ENCODE peak calls at places on chromosomes 1 and 21, in seven cellular contexts. U is GM12865, E is colonic mucosa, W is LNCaP clone FGC, V is BJ, S is foreskin fibroblast, I is MCF 10A. B is an unnamed sample.

GRCh38 chr1:6141601-6142000 is 38.5 kb downstream of the CHD5 start:
- DNase-seq in I (peak), E (no peak), W (no peak), V (no peak), U (peak), S (no peak), B (peak)

GRCh38 chr21:30733026-30733425 is 14.0 kb downstream of the KRTAP21-2 start:
- DNase-seq in V (no peak), E (no peak), U (no peak), W (peak), I (peak), S (no peak), B (no peak)

GRCh38 chr1:233033366-233033765 is 83.0 kb downstream of the NTPCR start:
- DNase-seq in I (peak), S (peak), E (no peak), V (peak), W (no peak), U (no peak), B (no peak)

GRCh38 chr1:110426854-110427253 is 19.4 kb upstream of the LAMTOR5 start:
- DNase-seq in V (no peak), I (no peak), W (no peak), U (no peak), E (no peak), S (no peak), B (no peak)

GRCh38 chr1:20552728-20553571 is 577 bp downstream of the FAM43B start:
- DNase-seq in E (no peak), I (no peak), W (no peak), V (no peak), U (peak), S (peak), B (no peak)

GRCh38 chr21:40841524-40842196 is 5.3 kb downstream of the DSCAM start:
- DNase-seq in E (no peak), I (no peak), U (peak), W (peak), S (peak), V (no peak), B (no peak)

GRCh38 chr1:36081926-36082485 is 1.9 kb upstream of the TEKT2 start:
- DNase-seq in U (no peak), W (no peak), I (no peak), S (no peak), V (no peak), E (no peak), B (no peak)

GRCh38 chr1:51515982-51516638 is 3.0 kb downstream of the EPS15 start:
- DNase-seq in V (no peak), I (no peak), U (no peak), E (no peak), S (no peak), W (no peak), B (no peak)

GRCh38 chr1:238642231-238642630 is 744.1 kb upstream of the CHRM3 start:
- DNase-seq in S (no peak), E (no peak), V (no peak), I (no peak), U (no peak), W (no peak), B (no peak)

GRCh38 chr1:98669355-98670296 is 8.1 kb downstream of the SNX7 start:
- DNase-seq in U (no peak), E (no peak), I (peak), V (no peak), S (peak), W (no peak), B (no peak)

GRCh38 chr1:26225033-26225831 is 8.8 kb upstream of the CEP85 start:
- DNase-seq in W (no peak), E (peak), I (no peak), U (peak), S (peak), V (no peak), B (peak)

GRCh38 chr1:53340660-53341520 is 13.0 kb upstream of the LRP8 start:
- DNase-seq in S (no peak), U (no peak), I (no peak), E (no peak), W (no peak), V (no peak), B (no peak)

GRCh38 chr1:2543543-2544092 is 12.6 kb upstream of the TNFRSF14 start:
- DNase-seq in I (no peak), V (no peak), U (peak), E (no peak), W (no peak), S (peak), B (no peak)

GRCh38 chr1:213035573-213035972 is 15.5 kb upstream of the RPS6KC1 start:
- DNase-seq in I (no peak), U (no peak), E (no peak), W (no peak), S (no peak), V (no peak), B (no peak)

GRCh38 chr1:110272045-110272444 is 61.9 kb downstream of the KCNC4 start:
- DNase-seq in I (no peak), W (no peak), S (no peak), U (no peak), E (no peak), V (no peak), B (no peak)

GRCh38 chr1:150615346-150616201 is 13.8 kb downstream of the ENSA start:
- DNase-seq in U (no peak), S (no peak), V (no peak), I (no peak), E (no peak), W (no peak), B (peak)

GRCh38 chr1:36782785-36783184 is 251.5 kb downstream of the GRIK3 start:
- DNase-seq in S (no peak), I (no peak), V (no peak), W (no peak), U (no peak), E (peak), B (no peak)

GRCh38 chr1:18927082-18927653 is 24.8 kb upstream of the ALDH4A1 start:
- DNase-seq in S (no peak), U (peak), W (no peak), V (no peak), I (peak), E (no peak), B (no peak)

GRCh38 chr1:22969224-22969829 is 3.3 kb downstream of the LACTBL1 start:
- DNase-seq in V (no peak), I (peak), U (no peak), S (peak), E (peak), W (peak), B (no peak)

GRCh38 chr21:39384674-39385298 is 35.9 kb upstream of the HMGN1 start:
- DNase-seq in E (no peak), V (no peak), W (no peak), S (peak), U (no peak), I (no peak), B (no peak)

GRCh38 chr1:59229138-59229537 is 67.8 kb upstream of the FGGY start:
- DNase-seq in V (no peak), W (no peak), I (peak), S (peak), U (peak), E (no peak), B (no peak)

GRCh38 chr1:40939320-40940059 is 40.0 kb upstream of the CTPS1 start:
- DNase-seq in I (peak), E (no peak), W (no peak), U (no peak), S (peak), V (peak), B (peak)

GRCh38 chr1:85339671-85340399 is 63.4 kb upstream of the BCL10 start:
- DNase-seq in U (no peak), V (no peak), S (no peak), I (no peak), W (no peak), E (no peak), B (no peak)

GRCh38 chr1:79190074-79190473 is 183.5 kb upstream of the ADGRL4 start:
- DNase-seq in V (no peak), E (no peak), W (peak), S (no peak), I (no peak), U (no peak), B (no peak)

GRCh38 chr1:41833519-41834000 is 85.2 kb downstream of the HIVEP3 start:
- DNase-seq in U (no peak), I (no peak), S (no peak), W (no peak), V (no peak), E (no peak), B (no peak)

GRCh38 chr1:161305872-161306519 is 3.8 kb downstream of the MPZ start:
- DNase-seq in I (no peak), S (peak), E (peak), W (no peak), V (no peak), U (peak), B (no peak)

GRCh38 chr1:172051898-172052297 is 210.6 kb downstream of the DNM3 start:
- DNase-seq in V (no peak), I (no peak), U (no peak), S (no peak), W (no peak), E (no peak), B (no peak)

GRCh38 chr1:219927298-219927955 is 930 bp downstream of the SLC30A10 start:
- DNase-seq in U (no peak), S (peak), E (no peak), V (no peak), I (no peak), W (no peak), B (no peak)

GRCh38 chr1:62285984-62286481 is 33.2 kb downstream of the KANK4 start:
- DNase-seq in W (no peak), S (no peak), E (peak), V (no peak), U (no peak), I (no peak), B (no peak)

GRCh38 chr21:14545906-14546480 is at the start of gene SAMSN1:
- DNase-seq in E (no peak), U (peak), W (no peak), S (no peak), I (peak), V (no peak), B (peak)

GRCh38 chr1:5727871-5728643 is 264.2 kb downstream of the NPHP4 start:
- DNase-seq in W (peak), U (no peak), I (no peak), E (no peak), V (no peak), S (no peak), B (no peak)

GRCh38 chr1:64696879-64697278 is 48.0 kb upstream of the RAVER2 start:
- DNase-seq in I (no peak), V (no peak), U (no peak), S (no peak), E (no peak), W (no peak), B (no peak)
- TF ChIP-seq CTCF in I (no peak), V (no peak), U (no peak), S (no peak), E (no peak), W (no peak), B (no peak)

DNA sequence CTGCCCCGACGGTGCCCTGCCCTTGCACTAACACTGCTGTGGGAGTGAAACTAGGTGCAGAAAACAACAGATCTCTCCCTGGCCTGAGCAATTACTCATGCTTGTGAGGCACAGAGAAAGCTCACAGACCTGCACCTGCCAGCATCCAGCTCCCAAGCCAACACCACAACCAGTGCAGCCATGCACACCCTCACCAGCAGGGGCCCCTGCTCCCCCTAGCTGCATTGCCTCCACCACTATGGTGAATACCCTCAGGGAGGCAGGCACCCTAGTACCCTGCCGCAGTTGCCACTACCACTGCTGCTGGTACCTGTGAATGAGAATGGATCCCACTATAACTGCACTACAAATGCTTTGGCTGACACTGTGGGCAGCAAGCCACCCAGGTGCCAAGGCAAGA is 7.1 kb upstream of the DIRAS3 start:
- DNase-seq in W (no peak), E (no peak), V (no peak), S (no peak), U (no peak), I (no peak), B (no peak)
- TF ChIP-seq CTCF in W (no peak), E (no peak), V (no peak), S (no peak), U (peak), I (no peak), B (no peak)

DNA sequence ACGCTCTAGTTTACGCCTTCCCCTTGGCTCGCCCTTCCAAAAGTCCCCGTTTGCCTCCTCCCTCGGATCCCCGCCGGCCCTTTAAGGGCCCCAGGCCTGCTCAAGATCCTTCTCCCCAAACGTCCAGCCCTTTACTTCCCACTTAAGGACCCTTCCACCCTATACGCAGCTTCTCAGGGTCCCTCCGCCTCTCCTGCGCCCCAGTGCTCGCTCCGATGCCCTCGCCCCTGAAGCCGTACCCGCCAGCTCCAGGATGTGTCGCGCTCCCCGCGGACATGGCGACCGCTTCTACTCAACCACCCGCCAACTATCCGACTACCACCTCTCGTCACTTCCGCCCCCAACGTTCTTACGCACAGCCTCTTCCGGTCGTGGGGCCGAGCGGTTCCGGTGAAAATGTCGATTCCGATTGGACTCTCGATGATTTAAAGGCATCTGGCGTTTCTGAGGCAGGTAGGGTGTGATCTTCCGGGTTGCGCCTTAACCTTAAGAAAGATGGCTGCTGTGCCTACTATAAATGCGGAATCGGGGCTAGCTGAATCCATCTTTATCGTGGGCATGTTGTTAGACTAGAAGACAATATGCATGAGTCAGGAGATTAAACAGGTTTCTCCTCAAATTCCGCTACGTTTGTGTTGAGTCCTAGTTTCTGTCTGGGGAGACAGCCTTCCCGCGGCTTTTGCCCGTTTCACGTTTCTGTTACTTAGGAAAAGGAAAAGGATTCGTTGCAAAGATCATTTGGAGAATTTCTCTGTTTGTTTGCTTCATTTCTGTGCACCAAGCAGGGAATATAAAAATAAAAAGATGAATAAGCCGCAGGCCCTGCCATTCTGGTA is at the start of gene KHDC4:
- DNase-seq in U (peak), I (peak), V (peak), W (peak), S (peak), E (peak), B (peak)
- TF ChIP-seq CTCF in U (peak), I (no peak), V (peak), W (no peak), S (no peak), E (no peak), B (no peak)

DNA sequence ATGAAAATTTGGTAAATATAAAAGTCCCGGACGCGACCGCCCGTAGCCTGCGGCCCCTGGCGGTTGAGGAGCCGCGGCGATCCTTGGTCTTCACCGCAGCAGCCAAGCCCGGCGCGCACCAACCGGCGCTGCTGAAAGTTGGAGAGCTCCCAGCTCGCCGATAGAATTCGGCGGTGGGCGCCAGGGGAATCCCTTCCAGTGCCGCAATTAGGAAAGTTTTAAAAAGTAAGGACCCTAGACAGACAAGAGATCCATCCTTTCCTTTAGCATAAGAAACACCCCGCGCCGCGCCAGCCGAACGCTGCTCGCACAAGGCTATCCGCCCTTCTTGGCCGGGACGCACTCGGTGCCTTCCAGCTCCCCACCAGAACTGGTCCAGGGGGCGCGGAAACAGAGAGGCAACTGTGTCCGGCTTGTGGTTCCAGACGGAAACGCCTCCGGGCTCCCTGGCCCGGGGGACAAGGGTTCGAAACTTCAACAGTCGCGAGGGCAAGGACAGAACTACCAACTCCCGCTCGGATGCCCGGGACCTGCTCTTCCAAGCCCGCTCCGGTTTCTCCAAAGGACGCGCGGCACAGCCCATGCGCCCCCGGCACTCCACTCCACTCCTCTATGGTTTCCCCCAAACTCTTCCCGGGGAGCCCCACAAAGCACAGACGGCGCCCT is 1.7 kb downstream of the FAM78B start:
- DNase-seq in V (no peak), U (peak), S (peak), E (peak), I (peak), W (no peak), B (peak)
- TF ChIP-seq CTCF in V (peak), U (peak), S (peak), E (peak), I (peak), W (peak), B (peak)

DNA sequence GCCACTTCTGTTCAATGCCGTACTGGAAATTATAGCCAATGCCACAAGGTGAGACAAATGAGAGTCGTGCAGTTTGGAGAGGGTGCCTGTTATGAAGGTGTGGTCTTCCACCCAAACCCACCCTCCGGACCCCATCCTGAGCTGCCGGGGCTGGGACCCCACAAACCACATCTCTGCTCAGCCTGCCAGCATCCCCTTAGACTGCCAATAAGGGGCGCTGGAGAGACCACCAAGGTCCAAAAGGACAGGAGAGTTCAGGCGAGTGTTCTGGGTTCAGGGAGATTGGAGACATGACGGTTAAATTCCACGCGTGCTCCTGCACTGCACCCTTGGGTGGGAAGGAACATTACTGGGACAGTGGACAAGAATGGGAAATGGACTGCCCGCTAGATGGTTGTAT is 48.7 kb upstream of the COL18A1 start:
- DNase-seq in E (no peak), I (no peak), U (no peak), V (no peak), W (no peak), S (no peak), B (no peak)
- TF ChIP-seq CTCF in E (no peak), I (no peak), U (no peak), V (no peak), W (no peak), S (no peak), B (no peak)

DNA sequence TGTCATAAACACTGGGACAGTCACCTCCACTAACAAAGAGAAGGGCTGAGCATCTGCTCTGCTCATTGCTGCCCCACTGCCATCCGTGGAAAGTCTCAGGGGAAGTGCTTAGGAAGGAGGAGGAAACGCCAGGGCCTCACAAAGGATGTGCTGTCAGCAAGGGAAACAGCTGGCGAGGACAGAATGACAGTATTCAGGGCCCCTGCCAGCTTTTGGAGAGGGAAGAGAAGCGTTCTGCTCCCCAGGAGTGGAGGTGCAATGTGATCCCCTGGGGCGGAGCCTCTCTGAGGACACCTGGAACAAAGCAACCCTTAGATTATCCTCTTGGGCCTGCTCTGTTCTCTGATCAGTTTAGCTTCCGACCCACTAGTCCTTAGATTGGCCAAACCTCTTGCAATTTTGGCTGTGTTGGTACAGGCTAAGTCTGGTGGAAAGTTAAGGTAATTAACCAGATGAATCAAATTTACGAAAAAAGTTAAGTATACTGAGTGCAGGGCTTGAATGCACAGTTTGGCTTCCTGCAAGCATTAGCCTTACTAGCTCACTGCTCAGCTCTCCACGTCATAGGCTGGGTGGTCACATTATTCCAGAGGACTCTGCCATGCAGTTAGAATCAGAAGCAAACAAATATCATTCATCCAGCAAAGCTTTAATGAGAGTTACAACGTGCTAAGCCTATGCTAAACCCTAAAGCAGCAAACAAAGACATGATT is 170.2 kb upstream of the NFIA start:
- DNase-seq in U (no peak), V (no peak), S (no peak), I (no peak), W (no peak), E (no peak), B (no peak)
- TF ChIP-seq CTCF in U (no peak), V (no peak), S (no peak), I (no peak), W (no peak), E (no peak), B (no peak)

DNA sequence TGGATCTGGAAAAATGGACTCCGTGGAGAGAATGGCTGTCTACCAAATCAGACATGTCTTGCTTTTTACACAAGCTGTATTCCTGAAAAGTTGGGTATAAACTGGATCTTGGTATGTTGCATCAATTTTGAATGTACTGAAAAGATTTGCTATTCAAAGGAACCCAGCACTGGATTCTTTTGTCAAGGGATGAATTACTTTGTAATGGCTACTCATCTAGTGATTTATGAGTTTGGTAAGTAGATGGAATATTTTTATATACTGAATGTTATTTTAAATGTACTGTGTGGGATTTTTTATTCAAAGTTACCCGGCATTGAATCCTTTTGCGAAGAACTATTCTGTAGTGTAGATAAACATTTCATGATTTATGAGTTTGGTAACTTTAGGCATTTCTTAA is 78.8 kb downstream of the DDR2 start:
- DNase-seq in V (peak), E (no peak), S (no peak), W (no peak), U (no peak), I (no peak), B (no peak)
- TF ChIP-seq CTCF in V (no peak), E (no peak), S (no peak), W (no peak), U (no peak), I (no peak), B (no peak)

B was measured in Calu3.